ENCODE peak calls at places on chromosomes 13 and 19, in four cellular contexts. T is T-cell, C is nephron progenitor cell, Q is left cardiac atrium. R is an unnamed sample.

GRCh38 chr13:108034909-108035308 is 180.4 kb downstream of the LIG4 start:
- DNase-seq in T (no peak), C (no peak), Q (no peak), R (no peak)

GRCh38 chr13:40271931-40272775 is 394.3 kb downstream of the FOXO1 start:
- DNase-seq in T (no peak), C (no peak), Q (peak), R (no peak)

GRCh38 chr13:73708393-73708985 is 425.7 kb downstream of the KLF12 start:
- DNase-seq in T (peak), C (peak), Q (no peak), R (peak)

GRCh38 chr19:47511128-47511517 is 3.7 kb downstream of the NAPA start:
- DNase-seq in T (no peak), C (no peak), Q (peak), R (no peak)

GRCh38 chr13:37026778-37027177 is 26.2 kb downstream of the EXOSC8 start:
- DNase-seq in T (no peak), C (no peak), Q (no peak), R (no peak)

GRCh38 chr13:36904219-36904618 is 15.8 kb downstream of the SMAD9 start:
- DNase-seq in T (no peak), C (no peak), Q (no peak), R (peak)

GRCh38 chr13:79171131-79172061 is 234.7 kb downstream of the RBM26 start:
- DNase-seq in T (no peak), C (peak), Q (no peak), R (peak)

GRCh38 chr19:10828981-10829821 is 6.8 kb downstream of the TMED1 start:
- DNase-seq in T (no peak), C (no peak), Q (no peak), R (no peak)

GRCh38 chr13:41299316-41300094 is 11.6 kb upstream of the NAA16 start:
- DNase-seq in T (no peak), C (no peak), Q (no peak), R (no peak)

GRCh38 chr19:10120538-10121198 is 969 bp upstream of the EIF3G start:
- DNase-seq in T (no peak), C (no peak), Q (no peak), R (no peak)

GRCh38 chr19:10780368-10780767 is 55.6 kb downstream of the TMED1 start:
- DNase-seq in T (no peak), C (no peak), Q (peak), R (no peak)

GRCh38 chr13:32115069-32115468 is 83.5 kb downstream of the FRY start:
- DNase-seq in T (no peak), C (no peak), Q (no peak), R (no peak)

GRCh38 chr13:100666124-100666523 is 8.5 kb downstream of the TMTC4 start:
- DNase-seq in T (no peak), C (no peak), Q (no peak), R (peak)

GRCh38 chr19:18086590-18087138 is at the start of gene IL12RB1:
- DNase-seq in T (peak), C (no peak), Q (no peak), R (no peak)

GRCh38 chr13:110640591-110641029 is 25.3 kb downstream of the NAXD start:
- DNase-seq in T (no peak), C (peak), Q (no peak), R (no peak)

GRCh38 chr13:34627499-34627898 is 314.6 kb upstream of the NBEA start:
- DNase-seq in T (no peak), C (no peak), Q (no peak), R (peak)

GRCh38 chr13:38703255-38703654 is 16.4 kb downstream of the FREM2 start:
- DNase-seq in T (no peak), C (no peak), Q (no peak), R (no peak)

GRCh38 chr19:6126335-6126974 is 9.0 kb upstream of the ACSBG2 start:
- DNase-seq in T (no peak), C (no peak), Q (no peak), R (peak)

GRCh38 chr13:44697058-44697457 is 120.9 kb upstream of the TSC22D1 start:
- DNase-seq in T (no peak), C (no peak), Q (no peak), R (no peak)

GRCh38 chr13:51920786-51921185 is 59.0 kb downstream of the CCDC70 start:
- DNase-seq in T (no peak), C (no peak), Q (no peak), R (no peak)

GRCh38 chr19:49772850-49773432 is 6.1 kb downstream of the AP2A1 start:
- DNase-seq in T (no peak), C (no peak), Q (no peak), R (no peak)